ENCODE peak calls at places on chromosomes 2 and 18, in four cellular contexts. One of them, this sample, is unnamed. For H3K4me1 and H3K79me2, the result is how much of the 10 kb centered on the place peaks cover.

GRCh38 chr18:48662021-48662661 is 123.3 kb downstream of the CTIF start:
- DNase-seq in Karpas-422: peak
- DNase-seq in fibroblast of lung: peak
- DNase-seq in OCI-LY7: no peak
- DNase-seq in this sample: peak

GRCh38 chr18:45617284-45617683 is 2.0 kb downstream of the SLC14A2 start:
- DNase-seq in Karpas-422: no peak
- DNase-seq in fibroblast of lung: peak
- DNase-seq in OCI-LY7: no peak
- DNase-seq in this sample: no peak

GRCh38 chr18:61606759-61607158 is 273.5 kb downstream of the CDH20 start:
- DNase-seq in Karpas-422: no peak
- DNase-seq in fibroblast of lung: peak
- DNase-seq in OCI-LY7: no peak
- DNase-seq in this sample: peak

GRCh38 chr2:173354601-173355131 is at the start of gene CDCA7:
- DNase-seq in Karpas-422: peak
- DNase-seq in fibroblast of lung: peak
- DNase-seq in OCI-LY7: peak
- DNase-seq in this sample: peak

GRCh38 chr2:179137191-179137590 is 87.3 kb upstream of the CCDC141 start:
- DNase-seq in Karpas-422: no peak
- DNase-seq in fibroblast of lung: no peak
- DNase-seq in OCI-LY7: no peak
- DNase-seq in this sample: no peak

GRCh38 chr2:66575625-66576371 is 140.9 kb downstream of the MEIS1 start:
- DNase-seq in Karpas-422: no peak
- DNase-seq in fibroblast of lung: peak
- DNase-seq in OCI-LY7: no peak
- DNase-seq in this sample: peak

GRCh38 chr2:241133436-241133820 is 15.8 kb downstream of the PASK start:
- DNase-seq in Karpas-422: no peak
- DNase-seq in fibroblast of lung: no peak
- DNase-seq in OCI-LY7: no peak
- DNase-seq in this sample: no peak

GRCh38 chr2:216391401-216391800 is 19.1 kb upstream of the MARCHF4 start:
- DNase-seq in Karpas-422: no peak
- DNase-seq in fibroblast of lung: no peak
- DNase-seq in OCI-LY7: no peak
- DNase-seq in this sample: no peak

GRCh38 chr18:8040021-8040420 is 472.9 kb downstream of the PTPRM start:
- DNase-seq in Karpas-422: no peak
- DNase-seq in fibroblast of lung: no peak
- DNase-seq in OCI-LY7: no peak
- DNase-seq in this sample: no peak

GRCh38 chr2:176638167-176639015 is 369.1 kb downstream of the MTX2 start:
- DNase-seq in Karpas-422: peak
- DNase-seq in fibroblast of lung: peak
- DNase-seq in OCI-LY7: no peak
- DNase-seq in this sample: peak

GRCh38 chr2:25115249-25115883 is 53.0 kb downstream of the POMC start:
- DNase-seq in Karpas-422: no peak
- DNase-seq in fibroblast of lung: no peak
- DNase-seq in OCI-LY7: no peak
- DNase-seq in this sample: no peak

GRCh38 chr2:237664151-237664550 is 36.8 kb downstream of the LRRFIP1 start:
- DNase-seq in Karpas-422: no peak
- DNase-seq in fibroblast of lung: no peak
- DNase-seq in OCI-LY7: no peak
- DNase-seq in this sample: no peak

GRCh38 chr2:214376631-214377624 is 33.9 kb upstream of the VWC2L start:
- DNase-seq in Karpas-422: no peak
- DNase-seq in fibroblast of lung: no peak
- DNase-seq in OCI-LY7: no peak
- DNase-seq in this sample: no peak

GRCh38 chr18:21741511-21742322 is 1.1 kb downstream of the MIB1 start:
- DNase-seq in Karpas-422: peak
- DNase-seq in fibroblast of lung: peak
- DNase-seq in OCI-LY7: peak
- DNase-seq in this sample: peak

GRCh38 chr2:220915087-220915486 is 657.0 kb downstream of the EPHA4 start:
- DNase-seq in Karpas-422: no peak
- DNase-seq in fibroblast of lung: no peak
- DNase-seq in OCI-LY7: no peak
- DNase-seq in this sample: no peak

GRCh38 chr2:119749405-119750066 is 10.2 kb upstream of the PTPN4 start:
- DNase-seq in Karpas-422: no peak
- DNase-seq in fibroblast of lung: peak
- DNase-seq in OCI-LY7: no peak
- DNase-seq in this sample: no peak

GRCh38 chr2:172734711-172735645 is 667 bp upstream of the RAPGEF4 start:
- DNase-seq in Karpas-422: no peak
- DNase-seq in fibroblast of lung: peak
- DNase-seq in OCI-LY7: no peak
- DNase-seq in this sample: peak

GRCh38 chr2:84878459-84878858 is 2.4 kb downstream of the TRABD2A start:
- DNase-seq in Karpas-422: no peak
- DNase-seq in fibroblast of lung: no peak
- DNase-seq in OCI-LY7: no peak
- DNase-seq in this sample: no peak

GRCh38 chr2:23426284-23426905 is 41.4 kb downstream of the KLHL29 start:
- DNase-seq in Karpas-422: no peak
- DNase-seq in fibroblast of lung: peak
- DNase-seq in OCI-LY7: no peak
- DNase-seq in this sample: no peak

GRCh38 chr2:1940660-1941059 is 196.3 kb upstream of the PXDN start:
- DNase-seq in Karpas-422: no peak
- DNase-seq in fibroblast of lung: no peak
- DNase-seq in OCI-LY7: no peak
- DNase-seq in this sample: no peak

GRCh38 chr18:30432349-30432748 is 610.2 kb downstream of the DSC3 start:
- DNase-seq in Karpas-422: no peak
- DNase-seq in fibroblast of lung: no peak
- DNase-seq in OCI-LY7: no peak
- DNase-seq in this sample: no peak

GRCh38 chr18:80191907-80192652 is 55.2 kb downstream of the PARD6G start:
- DNase-seq in Karpas-422: no peak
- DNase-seq in fibroblast of lung: no peak
- DNase-seq in OCI-LY7: no peak
- DNase-seq in this sample: no peak

GRCh38 chr18:5416112-5416511 is 120.6 kb upstream of the ZBTB14 start:
- DNase-seq in Karpas-422: no peak
- DNase-seq in fibroblast of lung: no peak
- DNase-seq in OCI-LY7: no peak
- DNase-seq in this sample: no peak

GRCh38 chr2:26579723-26580040 is 61.5 kb downstream of the CIB4 start:
- DNase-seq in Karpas-422: no peak
- DNase-seq in fibroblast of lung: no peak
- DNase-seq in OCI-LY7: no peak
- DNase-seq in this sample: no peak

DNA sequence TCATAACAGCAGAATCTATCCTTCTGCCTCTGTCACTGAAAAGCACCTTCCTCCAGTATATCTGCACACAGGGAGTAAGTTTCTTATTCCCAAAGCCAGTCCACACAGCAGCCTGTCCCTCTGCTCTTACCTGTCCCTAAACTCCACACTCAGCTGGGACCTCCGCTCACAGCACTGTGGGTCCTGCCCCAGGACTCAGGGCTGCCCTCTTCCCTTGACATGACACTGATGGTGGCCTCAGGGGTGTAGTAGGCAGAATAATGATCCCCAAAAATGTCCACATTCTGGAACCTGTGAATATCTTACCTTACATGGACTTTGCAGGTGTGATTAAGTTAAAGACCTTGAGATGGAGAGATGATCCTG is 39.7 kb upstream of the EML4 start:
- DNase-seq in Karpas-422: no peak
- DNase-seq in fibroblast of lung: no peak
- DNase-seq in OCI-LY7: no peak
- DNase-seq in this sample: no peak
- H3K4me1 ChIP-seq in Karpas-422: half or more
- H3K4me1 ChIP-seq in fibroblast of lung: under half
- H3K4me1 ChIP-seq in OCI-LY7: half or more
- H3K4me1 ChIP-seq in this sample: under half

GRCh38 chr2:71846072-71846471 is 301.6 kb downstream of the CYP26B1 start:
- DNase-seq in Karpas-422: no peak
- DNase-seq in fibroblast of lung: no peak
- DNase-seq in OCI-LY7: no peak
- DNase-seq in this sample: no peak

GRCh38 chr2:71842744-71843143 is 304.9 kb downstream of the CYP26B1 start:
- DNase-seq in Karpas-422: no peak
- DNase-seq in fibroblast of lung: no peak
- DNase-seq in OCI-LY7: no peak
- DNase-seq in this sample: no peak

GRCh38 chr2:71846669-71847291 is 300.9 kb downstream of the CYP26B1 start:
- DNase-seq in Karpas-422: no peak
- DNase-seq in fibroblast of lung: no peak
- DNase-seq in OCI-LY7: no peak
- DNase-seq in this sample: no peak

GRCh38 chr2:71844967-71845366 is 302.7 kb downstream of the CYP26B1 start:
- DNase-seq in Karpas-422: no peak
- DNase-seq in fibroblast of lung: no peak
- DNase-seq in OCI-LY7: no peak
- DNase-seq in this sample: no peak

GRCh38 chr2:71843391-71843850 is 304.2 kb downstream of the CYP26B1 start:
- DNase-seq in Karpas-422: no peak
- DNase-seq in fibroblast of lung: peak
- DNase-seq in OCI-LY7: no peak
- DNase-seq in this sample: no peak
- H2AFZ ChIP-seq in Karpas-422: no peak
- H2AFZ ChIP-seq in fibroblast of lung: no peak
- H2AFZ ChIP-seq in OCI-LY7: no peak
- H2AFZ ChIP-seq in this sample: no peak

GRCh38 chr2:45678791-45679348 is 27.4 kb downstream of the PRKCE start:
- DNase-seq in Karpas-422: no peak
- DNase-seq in fibroblast of lung: no peak
- DNase-seq in OCI-LY7: no peak
- DNase-seq in this sample: no peak

GRCh38 chr2:45684756-45685155 is 33.3 kb downstream of the PRKCE start:
- DNase-seq in Karpas-422: no peak
- DNase-seq in fibroblast of lung: no peak
- DNase-seq in OCI-LY7: no peak
- DNase-seq in this sample: no peak

GRCh38 chr2:45680351-45680967 is 29.0 kb downstream of the PRKCE start:
- DNase-seq in Karpas-422: no peak
- DNase-seq in fibroblast of lung: no peak
- DNase-seq in OCI-LY7: no peak
- DNase-seq in this sample: no peak

GRCh38 chr2:45683292-45683691 is 31.8 kb downstream of the PRKCE start:
- DNase-seq in Karpas-422: no peak
- DNase-seq in fibroblast of lung: no peak
- DNase-seq in OCI-LY7: no peak
- DNase-seq in this sample: no peak

GRCh38 chr2:45681675-45682074 is 30.2 kb downstream of the PRKCE start:
- DNase-seq in Karpas-422: peak
- DNase-seq in fibroblast of lung: peak
- DNase-seq in OCI-LY7: no peak
- DNase-seq in this sample: no peak
- H3K79me2 ChIP-seq in Karpas-422: half or more
- H3K79me2 ChIP-seq in fibroblast of lung: under half
- H3K79me2 ChIP-seq in OCI-LY7: under half
- H3K79me2 ChIP-seq in this sample: under half

GRCh38 chr2:44934962-44935853 is 6.3 kb upstream of the SIX3 start:
- DNase-seq in Karpas-422: no peak
- DNase-seq in fibroblast of lung: no peak
- DNase-seq in OCI-LY7: no peak
- DNase-seq in this sample: peak

GRCh38 chr2:44934521-44934961 is 7.0 kb upstream of the SIX3 start:
- DNase-seq in Karpas-422: no peak
- DNase-seq in fibroblast of lung: no peak
- DNase-seq in OCI-LY7: no peak
- DNase-seq in this sample: peak

GRCh38 chr2:44936715-44937687 is 4.5 kb upstream of the SIX3 start:
- DNase-seq in Karpas-422: no peak
- DNase-seq in fibroblast of lung: no peak
- DNase-seq in OCI-LY7: no peak
- DNase-seq in this sample: peak

GRCh38 chr2:44936275-44936674 is 5.2 kb upstream of the SIX3 start:
- DNase-seq in Karpas-422: no peak
- DNase-seq in fibroblast of lung: no peak
- DNase-seq in OCI-LY7: no peak
- DNase-seq in this sample: no peak

DNA sequence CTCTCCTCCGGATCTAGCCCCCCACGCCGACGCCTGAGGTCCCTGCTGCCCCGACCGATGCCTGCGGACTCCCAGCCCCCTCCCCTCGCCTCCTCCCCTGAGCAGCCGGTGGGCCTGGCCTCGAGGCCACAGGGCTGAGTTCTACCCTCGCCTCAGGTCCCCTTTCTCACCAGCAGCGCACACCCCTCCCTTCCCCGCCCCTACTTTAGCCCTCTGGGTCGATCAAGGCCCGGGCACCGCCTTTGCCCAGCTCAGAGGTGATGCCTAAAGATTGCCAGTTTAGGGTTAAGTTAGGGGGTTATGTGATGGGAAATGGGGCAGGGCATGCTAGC is 5.7 kb upstream of the SIX3 start:
- DNase-seq in Karpas-422: no peak
- DNase-seq in fibroblast of lung: no peak
- DNase-seq in OCI-LY7: no peak
- DNase-seq in this sample: no peak
- H3K4me1 ChIP-seq in Karpas-422: under half
- H3K4me1 ChIP-seq in fibroblast of lung: under half
- H3K4me1 ChIP-seq in OCI-LY7: under half
- H3K4me1 ChIP-seq in this sample: half or more

DNA sequence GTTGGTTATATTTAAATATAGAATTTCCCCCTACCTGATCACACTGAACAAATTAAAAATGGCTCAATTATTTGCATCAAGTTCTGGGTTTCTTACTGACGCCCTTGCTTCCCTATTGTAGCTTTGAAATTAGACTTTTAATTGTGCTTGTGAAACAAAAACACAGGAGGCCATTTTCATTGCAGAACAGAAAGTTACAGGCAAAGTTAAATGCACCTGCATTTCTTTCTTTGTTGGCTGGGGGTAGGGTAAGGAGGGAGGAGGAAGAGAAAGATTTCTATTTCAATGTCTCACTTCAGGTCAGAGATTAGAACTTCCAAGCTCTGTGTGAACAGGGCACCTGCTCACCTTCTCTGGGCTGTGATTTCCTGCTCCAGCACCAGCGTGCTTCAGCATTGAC is 199.6 kb downstream of the BCL11A start:
- DNase-seq in Karpas-422: peak
- DNase-seq in fibroblast of lung: no peak
- DNase-seq in OCI-LY7: peak
- DNase-seq in this sample: no peak
- H2AFZ ChIP-seq in Karpas-422: peak
- H2AFZ ChIP-seq in fibroblast of lung: no peak
- H2AFZ ChIP-seq in OCI-LY7: no peak
- H2AFZ ChIP-seq in this sample: no peak